ENCODE peak calls at places on chromosomes 3 and 15, in nine cellular contexts. L, W, K, D, G, F, Q, I and S are unnamed samples.

GRCh38 chr3:151841801-151842200 is 27.9 kb downstream of the AADAC start:
- DNase-seq in L (no peak), W (peak; percentile 18), K (no peak), D (no peak), G (no peak), F (no peak), Q (peak; percentile 23), I (no peak), S (no peak)

GRCh38 chr3:99439892-99440291 is 198.5 kb upstream of the COL8A1 start:
- DNase-seq in L (no peak), W (no peak), K (no peak), D (no peak), G (no peak), F (no peak), Q (no peak), I (no peak), S (no peak)

GRCh38 chr3:15823092-15823491 is 25.3 kb upstream of the ANKRD28 start:
- DNase-seq in L (no peak), W (no peak), K (no peak), D (no peak), G (no peak), F (no peak), Q (no peak), I (no peak), S (peak; percentile 56)

GRCh38 chr3:56190906-56191305 is 277.4 kb downstream of the ERC2 start:
- DNase-seq in L (no peak), W (no peak), K (no peak), D (no peak), G (no peak), F (no peak), Q (no peak), I (no peak), S (no peak)

GRCh38 chr3:12935861-12936830 is 94.8 kb upstream of the RPL32 start:
- DNase-seq in L (no peak), W (no peak), K (no peak), D (no peak), G (no peak), F (no peak), Q (no peak), I (no peak), S (no peak)

GRCh38 chr3:49668414-49668797 is 5.7 kb upstream of the APEH start:
- DNase-seq in L (no peak), W (no peak), K (no peak), D (no peak), G (peak; percentile 50), F (no peak), Q (no peak), I (no peak), S (no peak)

GRCh38 chr3:119352863-119353527 is 58.8 kb downstream of the ARHGAP31 start:
- DNase-seq in L (no peak), W (peak; percentile 89), K (no peak), D (no peak), G (peak; percentile 50), F (peak; percentile 15), Q (peak; percentile 68), I (peak; percentile 69), S (no peak)

GRCh38 chr3:140056047-140056446 is 121.1 kb downstream of the CLSTN2 start:
- DNase-seq in L (no peak), W (no peak), K (no peak), D (no peak), G (no peak), F (no peak), Q (no peak), I (no peak), S (no peak)

GRCh38 chr3:16101295-16102186 is 72.9 kb upstream of the GALNT15 start:
- DNase-seq in L (no peak), W (peak; percentile 59), K (no peak), D (no peak), G (peak; percentile 79), F (no peak), Q (no peak), I (peak; percentile 69), S (no peak)

GRCh38 chr3:140023616-140024530 is 88.9 kb downstream of the CLSTN2 start:
- DNase-seq in L (peak; percentile 66), W (no peak), K (peak; percentile 39), D (peak; percentile 30), G (no peak), F (no peak), Q (no peak), I (no peak), S (peak; percentile 86)

DNA sequence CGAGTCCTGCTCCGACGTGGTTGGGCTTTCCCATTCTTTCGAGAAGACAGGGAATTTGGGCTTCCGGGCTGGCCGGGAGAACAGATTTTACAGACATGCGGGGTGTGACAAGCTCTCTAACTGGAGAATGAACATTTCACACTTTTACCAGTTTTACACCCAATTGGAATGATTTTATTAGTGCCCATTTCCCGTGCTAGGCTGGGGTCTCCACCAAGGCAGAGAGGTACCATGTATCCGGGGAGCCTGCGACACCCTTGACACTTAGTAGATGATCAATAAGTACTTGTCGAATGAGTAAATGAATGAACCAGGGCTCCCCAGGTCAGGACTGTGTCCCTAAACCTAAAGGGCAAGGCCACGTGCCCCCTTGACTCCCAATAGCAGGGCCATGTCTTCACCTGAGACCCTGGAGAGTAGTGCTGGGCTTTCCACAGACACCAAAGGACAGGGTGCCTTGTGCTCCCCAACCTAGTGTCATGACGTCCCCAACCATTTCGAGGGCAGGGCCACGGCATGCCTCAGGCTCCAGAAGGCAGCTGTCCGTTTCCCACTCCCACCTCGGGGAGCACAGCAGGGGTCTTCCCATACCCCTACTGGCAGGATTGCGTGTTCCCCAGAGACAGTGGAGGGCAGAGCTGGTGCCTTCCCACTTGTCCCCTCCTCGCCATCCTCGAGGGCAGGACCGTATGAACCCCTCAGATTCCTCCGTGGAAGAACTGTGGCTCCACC is 680 bp upstream of the MYD88 start:
- DNase-seq in L (no peak), W (no peak), K (no peak), D (no peak), G (no peak), F (no peak), Q (no peak), I (no peak), S (peak; percentile 29)
- TF ChIP-seq CTCF in L (no peak), W (no peak), K (no peak), D (no peak), G (no peak), F (peak; percentile 4), Q (peak; percentile 13), I (no peak), S (no peak)

GRCh38 chr3:48478631-48479555 is 25.1 kb downstream of the SHISA5 start:
- DNase-seq in L (no peak), W (no peak), K (no peak), D (no peak), G (no peak), F (no peak), Q (no peak), I (no peak), S (no peak)
- H3K4me3 ChIP-seq in L (no peak overlapping the region), W (no peak overlapping the region), K (no peak overlapping the region), D (no peak overlapping the region), G (no peak overlapping the region), F (no peak overlapping the region), Q (no peak overlapping the region), I (no peak overlapping the region), S (no peak overlapping the region)

GRCh38 chr15:62348119-62348518 is 183.0 kb upstream of the C2CD4B start:
- DNase-seq in L (no peak), W (no peak), K (no peak), D (no peak), G (no peak), F (no peak), Q (no peak), I (no peak), S (no peak)

GRCh38 chr15:62342959-62343358 is 177.9 kb upstream of the C2CD4B start:
- DNase-seq in L (no peak), W (no peak), K (no peak), D (no peak), G (no peak), F (no peak), Q (no peak), I (no peak), S (no peak)

GRCh38 chr15:62346168-62346567 is 181.1 kb upstream of the C2CD4B start:
- DNase-seq in L (no peak), W (no peak), K (no peak), D (no peak), G (no peak), F (no peak), Q (no peak), I (no peak), S (no peak)

GRCh38 chr15:62343397-62343796 is 178.3 kb upstream of the C2CD4B start:
- DNase-seq in L (no peak), W (no peak), K (no peak), D (no peak), G (no peak), F (no peak), Q (no peak), I (no peak), S (no peak)

DNA sequence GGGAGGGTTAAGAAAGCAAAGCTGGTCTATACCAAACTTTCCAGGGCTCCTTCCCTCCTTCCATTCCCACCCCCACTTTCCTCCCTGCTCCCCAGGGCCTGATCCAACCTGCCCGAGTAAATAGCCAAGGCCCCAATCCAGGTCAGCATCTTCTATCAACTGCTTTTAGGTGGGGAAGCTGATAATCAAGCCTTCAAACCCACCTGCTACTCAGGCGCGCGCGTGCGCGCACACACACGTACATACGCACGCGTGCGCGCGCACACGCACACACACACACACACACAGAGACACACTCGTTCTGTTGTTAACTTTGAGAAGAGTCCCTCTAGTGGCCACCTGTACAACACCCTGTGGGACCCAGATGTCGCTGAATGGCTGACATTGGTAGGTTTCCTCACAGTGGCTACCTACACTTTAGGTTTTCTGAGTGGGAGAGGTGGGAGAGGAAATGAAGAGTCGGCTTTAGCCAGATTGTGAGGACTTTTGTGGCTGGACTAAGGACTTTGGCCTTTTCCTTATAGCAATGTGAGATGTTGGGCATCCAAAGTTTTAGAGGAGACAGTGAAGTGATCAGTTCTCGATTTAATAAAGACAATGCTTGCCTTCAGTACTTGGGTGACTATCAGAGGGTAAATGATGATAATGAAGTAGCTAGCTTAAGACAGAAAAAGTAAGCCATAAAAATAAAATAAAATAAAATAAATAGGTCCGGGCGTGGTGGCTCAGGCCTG is 179.9 kb upstream of the C2CD4B start:
- DNase-seq in L (no peak), W (peak; percentile 58), K (no peak), D (peak; percentile 36), G (peak; percentile 91), F (peak; percentile 19), Q (peak; percentile 55), I (peak; percentile 39), S (no peak)
- TF ChIP-seq CTCF in L (no peak), W (peak; percentile 41), K (peak; percentile 28), D (no peak), G (peak; percentile 88), F (peak; percentile 72), Q (peak; percentile 68), I (peak; percentile 55), S (peak; percentile 30)

GRCh38 chr15:88987590-88987950 is 74.4 kb upstream of the MFGE8 start:
- DNase-seq in L (peak; percentile 76), W (no peak), K (no peak), D (no peak), G (no peak), F (no peak), Q (no peak), I (no peak), S (no peak)

GRCh38 chr15:88990185-88990679 is 77.1 kb upstream of the MFGE8 start:
- DNase-seq in L (peak; percentile 25), W (no peak), K (no peak), D (no peak), G (peak; percentile 62), F (no peak), Q (no peak), I (peak; percentile 60), S (no peak)

GRCh38 chr15:88986949-88987589 is 73.9 kb upstream of the MFGE8 start:
- DNase-seq in L (peak; percentile 61), W (no peak), K (no peak), D (no peak), G (peak; percentile 42), F (no peak), Q (no peak), I (no peak), S (no peak)

GRCh38 chr15:88989578-88989977 is 76.4 kb upstream of the MFGE8 start:
- DNase-seq in L (no peak), W (peak; percentile 94), K (no peak), D (no peak), G (peak; percentile 49), F (no peak), Q (peak; percentile 74), I (peak; percentile 69), S (no peak)

GRCh38 chr15:88987951-88988671 is 74.9 kb upstream of the MFGE8 start:
- DNase-seq in L (peak; percentile 73), W (peak; percentile 73), K (no peak), D (no peak), G (no peak), F (no peak), Q (no peak), I (no peak), S (no peak)
- H3K4me3 ChIP-seq in L (no peak overlapping the region), W (no peak overlapping the region), K (no peak overlapping the region), D (no peak overlapping the region), G (no peak overlapping the region), F (no peak overlapping the region), Q (no peak overlapping the region), I (no peak overlapping the region), S (no peak overlapping the region)